ENCODE peak calls at places on chromosomes 4 and X, in seven cellular contexts. W, Q, U, F, R, X and V are unnamed samples.

GRCh38 chr4:139593091-139593564 is 37.1 kb upstream of the SETD7 start:
- DNase-seq in X (peak), Q (no peak), W (no peak), F (no peak), U (peak), R (peak), V (no peak)

GRCh38 chr4:140743194-140743931 is 12.8 kb downstream of the TBC1D9 start:
- DNase-seq in W (peak), R (no peak), Q (no peak), U (peak), F (no peak), X (no peak), V (peak)

GRCh38 chrX:134671207-134671750 is 13.0 kb upstream of the PLAC1 start:
- DNase-seq in U (peak), F (no peak), R (peak), Q (no peak), X (no peak), W (no peak), V (no peak)

GRCh38 chrX:17689971-17690409 is 47.3 kb upstream of the SCML1 start:
- DNase-seq in F (peak), R (peak), W (peak), U (peak), Q (no peak), X (peak), V (peak)

GRCh38 chr4:183758006-183758734 is 99.1 kb downstream of the TRAPPC11 start:
- DNase-seq in R (peak), U (no peak), W (no peak), Q (no peak), F (no peak), X (no peak), V (peak)

GRCh38 chr4:10158355-10158942 is 41.9 kb upstream of the WDR1 start:
- DNase-seq in X (no peak), U (peak), R (peak), F (no peak), W (no peak), Q (no peak), V (no peak)

GRCh38 chr4:19266566-19266965 is 985.1 kb upstream of the SLIT2 start:
- DNase-seq in X (no peak), R (no peak), U (no peak), F (no peak), W (no peak), Q (no peak), V (peak)

GRCh38 chr4:165378763-165379631 is at the start of gene CPE:
- DNase-seq in X (peak), Q (peak), W (peak), U (peak), F (peak), R (peak), V (peak)

GRCh38 chrX:155094468-155095061 is 23.3 kb downstream of the BRCC3 start:
- DNase-seq in Q (no peak), R (peak), F (no peak), X (peak), U (peak), W (peak), V (peak)

GRCh38 chr4:6892190-6892908 is 17.3 kb upstream of the TBC1D14 start:
- DNase-seq in W (no peak), X (peak), R (peak), U (peak), F (no peak), Q (peak), V (peak)

GRCh38 chr4:62661821-62662220 is 1461.7 kb downstream of the ADGRL3 start:
- DNase-seq in F (no peak), R (no peak), X (no peak), W (no peak), Q (no peak), U (no peak), V (no peak)

GRCh38 chr4:19494958-19495357 is 756.7 kb upstream of the SLIT2 start:
- DNase-seq in F (no peak), R (peak), W (peak), X (no peak), U (peak), Q (no peak), V (no peak)

GRCh38 chr4:153785830-153786721 is 2.8 kb downstream of the SFRP2 start:
- DNase-seq in Q (no peak), U (peak), R (peak), W (no peak), X (no peak), F (no peak), V (peak)

GRCh38 chrX:69312141-69312670 is 147.0 kb upstream of the PJA1 start:
- DNase-seq in W (no peak), F (no peak), Q (no peak), U (no peak), X (no peak), R (no peak), V (no peak)

GRCh38 chr4:69095301-69095731 is 958 bp upstream of the UGT2B7 start:
- DNase-seq in U (peak), X (peak), R (peak), F (no peak), W (no peak), Q (no peak), V (no peak)

GRCh38 chrX:130915302-130915701 is 12.3 kb upstream of the ENOX2 start:
- DNase-seq in X (no peak), Q (no peak), R (peak), U (peak), F (no peak), W (peak), V (no peak)

GRCh38 chr4:127503111-127503510 is 129.6 kb upstream of the INTU start:
- DNase-seq in U (peak), R (no peak), W (peak), F (no peak), Q (no peak), X (no peak), V (peak)

GRCh38 chrX:10387011-10387410 is 230.2 kb downstream of the CLCN4 start:
- DNase-seq in U (peak), F (no peak), R (no peak), X (peak), W (peak), Q (no peak), V (no peak)

GRCh38 chrX:2430265-2430825 is 70.4 kb downstream of the DHRSX start:
- DNase-seq in U (peak), F (no peak), W (peak), R (no peak), X (no peak), Q (no peak), V (no peak)

GRCh38 chrX:111265506-111265905 is 4.8 kb downstream of the CAPN6 start:
- DNase-seq in W (no peak), X (no peak), U (no peak), Q (no peak), R (no peak), F (no peak), V (no peak)

GRCh38 chr4:83150563-83151330 is 36.2 kb upstream of the PLAC8 start:
- DNase-seq in X (peak), F (no peak), U (no peak), W (no peak), Q (no peak), R (peak), V (no peak)

GRCh38 chr4:151389316-151389715 is 19.7 kb upstream of the FHIP1A start:
- DNase-seq in W (no peak), U (no peak), F (no peak), R (no peak), X (no peak), Q (no peak), V (no peak)

GRCh38 chr4:114600066-114600552 is 1.5 kb downstream of the UGT8 start:
- DNase-seq in U (no peak), W (no peak), Q (no peak), R (no peak), X (no peak), F (no peak), V (peak)

GRCh38 chr4:114600672-114601071 is 2.1 kb downstream of the UGT8 start:
- DNase-seq in X (no peak), R (no peak), Q (no peak), F (no peak), W (no peak), U (no peak), V (no peak)

GRCh38 chr4:114599231-114600065 is 841 bp downstream of the UGT8 start:
- DNase-seq in W (no peak), X (no peak), U (no peak), Q (no peak), R (no peak), F (no peak), V (peak)

GRCh38 chr4:114597410-114598115 is 1.0 kb upstream of the UGT8 start:
- DNase-seq in X (no peak), W (no peak), U (no peak), R (no peak), Q (no peak), F (no peak), V (peak)

DNA sequence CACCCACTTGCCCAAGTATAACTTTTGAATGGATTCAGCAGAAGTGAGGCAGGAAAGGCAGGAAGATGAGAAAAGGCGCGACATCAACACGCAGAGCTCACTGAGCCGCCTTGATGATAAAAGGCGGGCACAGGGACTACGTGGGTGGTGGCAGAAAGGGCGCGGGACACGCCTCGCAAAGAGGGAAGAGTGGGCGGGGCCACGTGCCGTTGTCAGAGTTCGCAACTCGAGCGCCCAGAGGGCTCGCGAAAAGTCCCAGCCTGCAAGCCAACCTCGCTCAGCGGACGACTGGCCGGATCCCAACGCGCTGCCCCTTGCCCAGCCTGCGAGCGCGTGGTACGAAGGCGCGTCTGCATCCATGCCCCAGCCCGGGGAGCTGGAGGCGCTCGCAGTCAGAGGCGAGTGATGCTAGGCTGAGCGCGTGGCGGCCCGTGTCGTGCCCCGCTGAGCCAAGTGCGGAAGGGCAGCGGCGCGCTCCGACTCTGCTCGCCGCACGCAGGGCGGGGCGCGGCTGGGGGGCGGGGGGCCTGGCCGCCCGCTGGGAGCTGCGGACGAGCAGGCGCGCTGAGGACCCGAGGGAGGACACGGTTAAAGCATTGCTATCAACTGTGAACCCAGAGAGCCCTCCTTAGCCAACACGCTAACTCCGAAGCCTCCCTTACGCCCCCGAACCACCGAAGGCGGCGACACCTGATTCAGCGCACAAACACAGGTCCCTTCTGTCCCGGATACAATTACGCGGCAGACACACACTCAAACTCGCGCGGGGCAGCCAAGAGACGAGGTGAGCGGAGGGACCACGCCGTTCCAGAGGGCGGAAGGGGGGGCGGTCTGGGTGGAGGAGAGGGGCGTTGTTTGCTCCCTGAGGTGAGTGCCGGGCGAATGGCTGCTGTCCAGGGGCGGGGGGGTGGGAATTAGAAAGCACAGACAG is at the start of gene UGT8:
- DNase-seq in F (no peak), U (no peak), W (peak), R (peak), X (no peak), Q (no peak), V (peak)
- H3K4me3 ChIP-seq in F (no peak), U (peak), W (peak), R (peak), X (peak), Q (peak), V (peak)

GRCh38 chr4:1763070-1763549 is 30.0 kb upstream of the FGFR3 start:
- DNase-seq in F (no peak), X (no peak), U (no peak), Q (no peak), R (no peak), W (no peak), V (no peak)
- H3K4me3 ChIP-seq in F (no peak), X (no peak), U (no peak), Q (no peak), R (no peak), W (peak), V (no peak)

GRCh38 chrX:30777575-30777974 is 111.5 kb downstream of the TAB3 start:
- DNase-seq in X (no peak), W (no peak), U (no peak), Q (no peak), F (no peak), R (no peak), V (no peak)
- H3K4me3 ChIP-seq in X (no peak), W (no peak), U (no peak), Q (no peak), F (no peak), R (no peak), V (no peak)

DNA sequence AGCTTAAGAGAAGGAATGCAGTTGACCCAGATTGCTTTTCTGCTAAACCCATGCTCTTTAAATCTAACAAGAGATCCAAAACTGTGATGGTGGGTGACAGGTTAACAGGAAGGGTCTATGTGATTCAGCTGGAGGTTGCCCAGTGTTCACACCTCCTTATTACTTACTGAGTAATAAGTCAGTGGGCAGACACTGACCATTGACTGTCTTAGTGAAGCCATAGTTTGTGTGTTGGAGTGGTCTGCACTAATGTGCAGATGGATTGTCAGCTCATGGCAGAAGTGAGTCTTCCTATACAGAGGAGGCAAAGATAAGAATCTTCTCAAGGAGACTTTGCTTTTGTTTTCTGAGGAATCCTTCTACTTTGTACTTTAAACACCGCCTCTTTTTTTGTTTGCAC is 15.2 kb upstream of the RUFY3 start:
- DNase-seq in R (no peak), F (no peak), X (no peak), W (no peak), Q (no peak), U (peak), V (peak)
- H3K4me3 ChIP-seq in R (peak), F (peak), X (peak), W (peak), Q (no peak), U (peak), V (peak)

DNA sequence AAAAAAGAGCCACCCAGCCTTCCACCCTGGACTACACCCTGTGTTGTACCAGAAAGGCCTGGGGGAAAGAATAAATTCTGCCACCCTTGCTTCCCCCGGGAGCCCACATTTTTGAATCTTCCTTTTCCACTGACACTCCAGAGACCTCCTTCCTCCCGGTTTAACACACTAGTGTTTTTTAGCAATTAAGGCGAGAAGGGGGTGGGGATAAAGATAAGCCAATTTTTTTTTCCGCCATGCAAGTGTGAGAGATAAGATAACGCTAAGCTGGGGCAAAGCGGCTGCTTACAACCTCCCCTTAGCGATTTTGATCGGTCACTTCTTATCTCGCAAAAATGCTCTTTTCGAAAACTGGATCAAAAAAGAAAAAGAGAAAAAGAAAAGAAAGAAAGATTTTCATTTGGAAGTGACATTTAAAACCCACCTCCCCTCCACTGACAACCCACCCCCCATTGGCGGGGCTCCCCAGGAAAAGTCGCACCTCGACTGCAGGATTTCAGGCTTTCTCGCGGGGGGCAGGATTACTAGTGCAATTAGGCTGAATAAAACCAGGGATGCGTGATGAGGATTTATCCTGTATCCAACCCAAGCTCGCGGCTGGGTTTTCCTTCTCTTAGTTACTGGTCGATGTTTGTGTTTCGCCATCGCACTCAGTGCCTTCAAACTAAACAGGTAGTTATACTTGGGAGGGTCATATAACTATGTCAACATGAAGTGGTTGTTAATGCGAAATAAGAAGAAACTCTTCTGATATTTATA is 6.0 kb upstream of the BCOR start:
- DNase-seq in F (no peak), Q (no peak), U (no peak), X (no peak), R (no peak), W (no peak), V (peak)
- H3K4me3 ChIP-seq in F (no peak), Q (no peak), U (no peak), X (no peak), R (no peak), W (no peak), V (peak)